ENCODE peak calls at places on chromosomes 5 and 9, in four cellular contexts. A is Caco-2, X is A549, W is fibroblast of pulmonary artery. D is an unnamed sample.

GRCh38 chr5:127601111-127601510 is 47.8 kb upstream of the CTXN3 start:
- DNase-seq in A (no peak), X (no peak), W (no peak), D (no peak)

GRCh38 chr5:17317499-17317898 is 100.1 kb downstream of the BASP1 start:
- DNase-seq in A (no peak), X (no peak), W (no peak), D (no peak)

GRCh38 chr5:1704266-1704665 is 95.4 kb downstream of the MRPL36 start:
- DNase-seq in A (no peak), X (no peak), W (no peak), D (no peak)

GRCh38 chr5:172716796-172717313 is 54.1 kb downstream of the DUSP1 start:
- DNase-seq in A (peak; percentile 88), X (peak; percentile 89), W (peak; percentile 88), D (peak; percentile 94)

GRCh38 chr5:98772415-98773213 is 849 bp upstream of the RGMB start:
- DNase-seq in A (peak; percentile 73), X (peak; percentile 86), W (peak; percentile 86), D (peak; percentile 90)

GRCh38 chr5:58759745-58760144 is 176.9 kb downstream of the RAB3C start:
- DNase-seq in A (no peak), X (no peak), W (peak; percentile 17), D (no peak)

GRCh38 chr5:53994148-53994547 is 316.2 kb downstream of the ARL15 start:
- DNase-seq in A (no peak), X (no peak), W (peak; percentile 77), D (no peak)

GRCh38 chr5:69364414-69364813 is 4.9 kb downstream of the AK6 start:
- DNase-seq in A (peak; percentile 32), X (peak; percentile 57), W (peak; percentile 28), D (no peak)

GRCh38 chr5:172005708-172006377 is 595 bp downstream of the FBXW11 start:
- DNase-seq in A (peak; percentile 52), X (peak; percentile 25), W (no peak), D (peak; percentile 86)

GRCh38 chr5:115977988-115978387 is 15.7 kb downstream of the LVRN start:
- DNase-seq in A (no peak), X (no peak), W (peak; percentile 79), D (no peak)

GRCh38 chr9:127972316-127972871 is 8.4 kb downstream of the EEIG1 start:
- DNase-seq in A (no peak), X (no peak), W (no peak), D (no peak)

GRCh38 chr9:117083440-117083984 is 331.3 kb downstream of the ASTN2 start:
- DNase-seq in A (no peak), X (no peak), W (no peak), D (no peak)

GRCh38 chr9:114116061-114116747 is 17.1 kb upstream of the KIF12 start:
- DNase-seq in A (no peak), X (no peak), W (no peak), D (peak; percentile 55)

GRCh38 chr5:74954919-74955318 is 88.7 kb upstream of the FAM169A start:
- DNase-seq in A (peak; percentile 52), X (no peak), W (peak; percentile 33), D (no peak)

GRCh38 chr9:113482341-113482740 is 18.8 kb downstream of the RGS3 start:
- DNase-seq in A (no peak), X (no peak), W (no peak), D (no peak)

GRCh38 chr9:105330201-105330600 is 85.8 kb downstream of the SLC44A1 start:
- DNase-seq in A (no peak), X (no peak), W (no peak), D (no peak)

GRCh38 chr5:170168797-170169196 is 63.1 kb downstream of the FOXI1 start:
- DNase-seq in A (no peak), X (no peak), W (no peak), D (no peak)

GRCh38 chr5:60295423-60295822 is 401.9 kb upstream of the PDE4D start:
- DNase-seq in A (peak; percentile 40), X (peak; percentile 61), W (peak; percentile 47), D (no peak)

DNA sequence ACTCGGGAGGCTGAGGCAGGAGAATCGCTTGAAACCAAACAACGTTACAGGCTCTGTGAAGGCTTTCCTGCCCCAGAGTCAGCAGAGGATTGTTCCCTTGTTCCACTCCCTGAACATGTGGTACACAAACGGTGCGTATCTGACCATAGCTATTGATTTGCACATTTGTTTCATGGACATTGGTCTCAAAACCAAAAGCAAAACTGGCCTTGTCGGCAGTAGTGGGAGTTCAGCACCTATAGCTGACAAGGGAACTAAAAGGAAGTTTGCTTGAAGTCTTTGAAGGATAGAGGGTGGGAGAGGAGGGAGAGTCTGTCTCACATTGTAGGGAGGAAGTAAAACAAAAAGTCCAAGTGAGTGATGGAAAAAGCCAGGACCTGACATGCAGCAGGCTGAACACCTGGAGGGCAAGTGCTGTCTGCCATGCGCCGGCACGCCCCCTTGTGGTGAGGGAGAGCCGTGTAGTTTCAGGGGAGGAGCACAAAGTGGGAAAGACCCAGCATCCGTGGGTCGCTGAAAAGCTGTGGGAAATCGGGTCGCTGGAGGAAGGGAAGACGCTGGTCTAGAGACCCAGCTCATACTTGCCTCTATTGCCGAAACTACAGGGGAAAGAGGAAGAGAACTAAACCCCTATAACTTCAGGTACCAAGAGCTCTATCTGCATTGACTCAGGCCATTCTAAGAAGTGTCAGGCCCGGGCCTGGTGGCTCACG is 58.0 kb downstream of the RAD23B start:
- DNase-seq in A (peak; percentile 92), X (peak; percentile 75), W (peak; percentile 72), D (peak; percentile 95)
- H3K4me3 ChIP-seq in A (no peak overlapping the region), X (no peak overlapping the region), W (no peak overlapping the region), D (no peak overlapping the region)

GRCh38 chr5:100901851-100902341 is 1.2 kb downstream of the ST8SIA4 start:
- DNase-seq in A (no peak), X (peak; percentile 32), W (peak; percentile 53), D (peak; percentile 79)
- H3K4me3 ChIP-seq in A (no peak overlapping the region), X (peak overlapping the region; percentile 63), W (peak overlapping the region; percentile 63), D (peak overlapping the region; percentile 88)

DNA sequence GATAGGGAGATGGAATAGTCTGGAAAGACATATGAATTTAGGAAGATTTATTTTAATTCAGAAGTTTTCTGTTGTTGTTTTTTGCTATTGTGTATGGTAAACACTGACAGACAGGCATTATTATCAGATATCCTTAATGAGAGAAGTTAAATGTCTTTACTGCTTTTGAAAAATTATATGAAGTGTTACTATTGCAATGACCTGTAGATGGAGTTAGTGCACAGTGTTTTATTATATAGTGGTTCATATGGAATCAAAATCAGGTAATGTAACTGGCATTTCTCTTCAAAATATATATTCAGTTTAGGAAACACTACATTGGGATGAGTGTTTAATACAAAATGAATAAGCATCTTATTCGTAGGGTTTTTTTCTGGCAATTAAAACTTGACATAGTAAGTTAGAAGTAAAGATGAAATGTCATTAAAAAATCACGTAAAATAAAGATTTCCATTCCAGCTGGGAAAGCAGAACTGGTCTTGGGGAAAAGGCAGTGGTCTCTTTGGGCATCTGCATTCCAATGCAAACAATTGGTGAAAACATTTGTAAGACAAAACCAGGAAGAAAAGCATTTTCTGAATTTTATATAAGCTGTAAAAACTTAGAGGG is 3.9 kb downstream of the GABRA1 start:
- DNase-seq in A (no peak), X (peak; percentile 7), W (no peak), D (no peak)
- H3K4me3 ChIP-seq in A (no peak overlapping the region), X (no peak overlapping the region), W (no peak overlapping the region), D (no peak overlapping the region)

DNA sequence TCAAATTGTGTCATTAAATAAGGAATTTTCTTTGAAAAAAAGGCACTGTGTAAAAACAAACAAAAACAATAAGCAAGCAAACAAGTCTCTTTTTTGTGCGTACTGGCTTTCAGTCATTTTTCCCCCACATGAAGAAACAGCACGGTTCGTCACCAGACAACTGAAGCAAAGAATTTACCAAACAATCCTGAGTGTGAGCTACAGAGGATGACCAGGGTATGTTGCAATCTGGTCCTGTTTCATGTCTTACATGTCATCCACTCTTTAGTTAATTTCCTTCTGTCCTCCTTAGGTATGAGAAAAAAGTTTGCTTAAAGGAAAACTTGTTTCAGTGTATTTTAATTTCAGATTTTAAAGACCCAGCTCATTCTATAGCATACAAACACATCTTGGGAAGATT is 1080.7 kb upstream of the NUDT12 start:
- DNase-seq in A (no peak), X (no peak), W (peak; percentile 14), D (no peak)
- H3K4me3 ChIP-seq in A (no peak overlapping the region), X (no peak overlapping the region), W (no peak overlapping the region), D (no peak overlapping the region)

GRCh38 chr5:179734536-179735164 is 2.0 kb downstream of the MAML1 start:
- DNase-seq in A (no peak), X (no peak), W (no peak), D (no peak)

GRCh38 chr5:179732412-179732917 is at the start of gene MAML1:
- DNase-seq in A (peak; percentile 100), X (peak; percentile 100), W (peak; percentile 100), D (peak; percentile 100)

GRCh38 chr5:179733764-179734126 is 1.1 kb downstream of the MAML1 start:
- DNase-seq in A (no peak), X (no peak), W (no peak), D (no peak)

GRCh38 chr5:179731791-179732411 is 721 bp upstream of the MAML1 start:
- DNase-seq in A (peak; percentile 43), X (no peak), W (peak; percentile 93), D (peak; percentile 86)

DNA sequence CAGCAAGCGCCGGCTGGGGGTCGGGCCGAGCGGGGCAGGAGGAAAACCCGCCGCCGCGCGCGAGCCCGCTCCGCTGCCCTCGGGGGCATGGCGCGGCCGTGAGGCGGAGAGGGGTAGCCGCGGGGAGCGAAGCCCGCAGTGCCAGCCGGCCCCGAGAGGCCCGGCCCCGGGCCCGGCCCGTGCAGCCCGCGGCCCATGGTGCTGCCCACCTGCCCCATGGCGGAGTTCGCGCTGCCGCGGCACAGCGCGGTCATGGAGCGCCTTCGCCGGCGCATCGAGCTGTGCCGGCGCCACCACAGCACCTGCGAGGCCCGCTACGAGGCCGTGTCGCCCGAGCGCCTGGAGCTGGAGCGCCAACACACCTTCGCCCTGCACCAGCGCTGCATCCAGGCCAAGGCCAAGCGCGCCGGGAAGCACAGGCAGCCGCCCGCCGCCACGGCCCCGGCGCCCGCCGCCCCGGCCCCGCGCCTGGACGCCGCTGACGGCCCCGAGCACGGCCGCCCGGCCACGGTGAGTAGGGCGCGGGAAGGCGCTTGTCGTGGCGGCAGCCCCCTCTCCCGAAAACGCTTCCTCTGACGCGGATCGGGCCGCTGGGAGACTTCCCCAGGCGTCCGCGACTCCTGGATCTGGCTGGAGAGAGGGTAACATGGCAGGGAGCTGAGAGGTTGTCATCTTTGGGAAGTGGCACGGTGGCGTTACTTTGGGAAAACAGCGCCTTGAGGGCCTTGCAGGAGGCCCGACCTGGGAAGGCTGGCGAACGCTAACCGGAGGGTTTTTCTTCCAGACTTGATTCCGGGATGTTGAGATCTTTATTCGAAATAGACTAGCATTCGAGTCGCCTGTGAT is 519 bp downstream of the MAML1 start:
- DNase-seq in A (peak; percentile 61), X (peak; percentile 54), W (peak; percentile 30), D (peak; percentile 92)
- H3K4me3 ChIP-seq in A (peak overlapping the region; percentile 78), X (peak overlapping the region; percentile 69), W (peak overlapping the region; percentile 63), D (peak overlapping the region; percentile 84)

GRCh38 chr9:124478014-124478753 is 27.9 kb downstream of the ADGRD2 start:
- DNase-seq in A (no peak), X (no peak), W (no peak), D (no peak)
- H3K4me3 ChIP-seq in A (no peak overlapping the region), X (peak overlapping the region; percentile 42), W (no peak overlapping the region), D (no peak overlapping the region)

DNA sequence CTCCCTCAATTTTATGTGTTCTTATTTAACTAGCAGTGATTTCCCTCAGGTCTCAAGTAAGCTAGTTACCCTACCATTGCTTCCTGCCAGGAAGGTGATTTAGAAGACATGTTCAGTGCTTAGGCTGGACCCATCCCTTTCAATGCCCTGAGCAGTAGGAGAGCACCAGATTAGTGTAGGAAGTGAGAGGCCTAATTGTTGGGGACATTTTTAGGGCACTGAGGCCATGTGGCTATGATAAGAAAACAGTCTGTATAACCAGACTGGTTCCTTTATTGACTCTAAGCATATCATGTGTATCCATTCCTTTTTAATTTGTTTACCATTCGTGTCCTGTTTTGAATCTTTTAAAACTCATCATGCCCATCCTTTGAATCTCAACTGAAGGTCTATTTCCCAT is 312.3 kb upstream of the PRR16 start:
- DNase-seq in A (no peak), X (no peak), W (no peak), D (no peak)
- H3K4me3 ChIP-seq in A (no peak overlapping the region), X (no peak overlapping the region), W (no peak overlapping the region), D (no peak overlapping the region)

GRCh38 chr9:137278061-137278912 is 761 bp downstream of the TOR4A start:
- DNase-seq in A (no peak), X (no peak), W (peak; percentile 35), D (peak; percentile 89)
- H3K4me3 ChIP-seq in A (no peak overlapping the region), X (peak overlapping the region; percentile 72), W (peak overlapping the region; percentile 72), D (peak overlapping the region; percentile 54)